ENCODE peak calls at places on chromosomes 13 and 19, in eight cellular contexts. S, P, K, A, O, C, R and F are unnamed samples.

GRCh38 chr13:78040431-78040830 is 121.8 kb upstream of the EDNRB start:
- DNase-seq in S (no peak), R (no peak), K (no peak), C (no peak), P (no peak), A (no peak), O (no peak), F (no peak)

GRCh38 chr13:85536706-85537105 is 262.5 kb downstream of the SLITRK6 start:
- DNase-seq in P (no peak), R (no peak), K (no peak), A (no peak), S (no peak), O (no peak), C (no peak), F (peak)

GRCh38 chr13:73222627-73223026 is 163.8 kb downstream of the KLF5 start:
- DNase-seq in P (no peak), S (no peak), A (no peak), C (no peak), O (no peak), R (no peak), K (no peak), F (no peak)

GRCh38 chr19:28436320-28436719 is 776.6 kb downstream of the UQCRFS1 start:
- DNase-seq in O (no peak), C (no peak), P (no peak), A (no peak), K (no peak), S (no peak), R (no peak), F (no peak)

GRCh38 chr19:17626456-17626855 is 61.7 kb downstream of the UNC13A start:
- DNase-seq in A (no peak), S (no peak), K (no peak), O (no peak), P (no peak), R (no peak), C (no peak), F (no peak)

GRCh38 chr13:52104624-52105023 is 24.2 kb downstream of the NEK5 start:
- DNase-seq in C (peak), K (peak), O (peak), R (no peak), S (peak), A (no peak), P (no peak), F (no peak)

GRCh38 chr13:35979378-35979911 is 151.7 kb downstream of the DCLK1 start:
- DNase-seq in P (peak), S (peak), C (peak), R (peak), K (peak), O (peak), A (peak), F (peak)

GRCh38 chr13:95456837-95457236 is 95.7 kb upstream of the CLDN10 start:
- DNase-seq in P (no peak), S (no peak), A (no peak), O (no peak), K (no peak), R (no peak), C (no peak), F (no peak)

GRCh38 chr19:18978616-18979015 is 37.6 kb upstream of the HOMER3 start:
- DNase-seq in A (no peak), S (no peak), R (no peak), P (no peak), O (no peak), C (no peak), K (no peak), F (no peak)

GRCh38 chr13:111258637-111259036 is 61.8 kb upstream of the TEX29 start:
- DNase-seq in O (no peak), A (no peak), C (no peak), P (no peak), R (no peak), K (no peak), S (no peak), F (no peak)

GRCh38 chr19:54451331-54451871 is 2.4 kb downstream of the LENG8 start:
- DNase-seq in R (no peak), P (no peak), S (peak), K (peak), A (peak), C (no peak), O (no peak), F (no peak)

GRCh38 chr19:16000024-16000687 is 51.3 kb downstream of the OR10H4 start:
- DNase-seq in K (no peak), A (no peak), R (no peak), C (no peak), P (no peak), O (no peak), S (no peak), F (no peak)

GRCh38 chr13:42364613-42365000 is 92.7 kb downstream of the AKAP11 start:
- DNase-seq in R (no peak), S (no peak), O (no peak), A (no peak), K (no peak), P (no peak), C (no peak), F (peak)

GRCh38 chr13:40789275-40790231 is at the start of gene SLC25A15:
- DNase-seq in P (peak), S (peak), A (peak), R (peak), C (peak), K (peak), O (peak), F (peak)

GRCh38 chr19:47274891-47275865 is 493 bp downstream of the INAFM1 start:
- DNase-seq in C (peak), P (peak), R (peak), K (peak), A (peak), S (no peak), O (no peak), F (peak)

GRCh38 chr19:18558202-18558555 is 509 bp downstream of the KXD1 start:
- DNase-seq in P (no peak), K (no peak), R (no peak), S (no peak), O (peak), C (no peak), A (no peak), F (no peak)

GRCh38 chr19:21117041-21117907 is 24.6 kb upstream of the ZNF431 start:
- DNase-seq in S (no peak), A (peak), P (no peak), R (no peak), C (no peak), O (no peak), K (peak), F (no peak)

DNA sequence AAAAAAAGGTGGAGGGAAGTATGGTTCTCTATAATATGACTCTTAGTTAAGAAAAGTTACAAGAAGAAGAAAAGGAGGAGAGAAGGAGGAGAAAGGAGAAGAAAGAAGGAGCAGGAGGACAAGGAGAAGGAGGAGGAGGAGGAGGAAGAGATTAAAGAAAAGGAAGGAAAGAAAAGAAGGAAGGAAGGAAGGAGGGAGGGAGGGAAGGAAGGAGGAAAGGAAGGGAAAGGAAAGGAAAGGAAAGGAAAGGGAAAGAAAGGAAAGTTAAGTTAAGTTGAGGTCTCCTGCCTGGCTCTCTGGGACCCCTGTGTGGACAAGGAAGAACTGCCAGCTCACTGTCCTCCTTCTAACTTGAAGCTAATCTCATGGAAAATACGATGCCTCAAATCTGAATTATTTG is 429.5 kb downstream of the TSHZ3 start:
- DNase-seq in A (no peak), R (no peak), S (no peak), C (no peak), O (no peak), P (no peak), K (no peak), F (no peak)
- TF ChIP-seq CTCF in A (no peak), R (no peak), S (no peak), C (no peak), O (no peak), P (no peak), K (no peak), F (no peak)

DNA sequence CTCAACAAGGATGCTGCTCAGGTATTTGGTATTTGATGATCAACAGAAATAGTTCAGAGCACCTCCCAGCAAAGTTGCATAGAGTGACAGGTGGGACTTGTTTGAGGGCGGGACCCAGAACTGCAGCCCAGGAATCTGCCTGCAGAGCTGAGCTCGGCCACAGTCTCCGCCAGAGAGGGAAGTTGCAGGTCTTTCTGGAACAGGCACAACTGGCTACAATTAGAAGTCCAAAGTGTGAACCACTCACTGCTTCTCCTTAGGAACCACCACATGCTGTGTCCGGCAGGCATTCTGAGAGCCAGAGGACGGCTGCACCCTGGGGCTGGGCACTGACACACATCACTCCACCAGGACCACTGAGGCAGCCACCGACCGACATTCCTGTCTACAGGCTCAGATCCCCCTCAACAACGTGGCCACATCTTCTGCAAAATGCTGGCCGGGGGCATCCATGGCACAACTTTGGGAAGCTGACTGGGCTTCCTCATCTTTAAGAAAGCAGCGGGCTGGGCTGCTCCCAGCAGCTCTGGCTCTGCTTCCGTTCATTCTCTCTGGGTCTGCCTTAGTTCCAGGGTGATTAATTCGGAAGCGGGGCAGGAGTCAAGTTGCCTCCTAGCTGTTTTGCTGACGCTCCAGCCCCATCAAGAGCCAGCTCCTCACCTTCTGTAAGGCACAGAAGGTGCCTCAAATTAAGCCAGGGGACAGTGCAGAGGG is 918 bp downstream of the SLC15A1 start:
- DNase-seq in S (no peak), A (peak), P (no peak), K (peak), O (peak), C (peak), R (no peak), F (peak)
- H3K4me3 ChIP-seq in S (peak), A (peak), P (no peak), K (peak), O (no peak), C (no peak), R (peak), F (no peak)

GRCh38 chr19:12773571-12773970 is 1.8 kb downstream of the HOOK2 start:
- DNase-seq in O (peak), C (no peak), K (peak), R (peak), S (peak), A (no peak), P (no peak), F (no peak)
- TF ChIP-seq CTCF in O (peak), C (peak), K (peak), R (peak), S (peak), A (peak), P (no peak), F (peak)

GRCh38 chr13:77028202-77028601 is 1.2 kb upstream of the FBXL3 start:
- DNase-seq in K (peak), R (peak), O (peak), C (peak), P (peak), A (no peak), S (no peak), F (peak)
- H3K4me3 ChIP-seq in K (peak), R (peak), O (peak), C (no peak), P (no peak), A (peak), S (no peak), F (peak)

GRCh38 chr19:1406496-1406817 is 929 bp upstream of the DAZAP1 start:
- DNase-seq in R (no peak), P (no peak), K (no peak), O (no peak), S (no peak), C (no peak), A (no peak), F (no peak)

GRCh38 chr19:1408300-1409203 is 1.2 kb downstream of the DAZAP1 start:
- DNase-seq in S (peak), R (peak), P (no peak), K (peak), C (peak), O (peak), A (peak), F (no peak)

GRCh38 chr19:1409204-1410005 is 2.0 kb downstream of the DAZAP1 start:
- DNase-seq in A (no peak), C (no peak), O (no peak), P (no peak), S (no peak), K (no peak), R (no peak), F (no peak)

GRCh38 chr19:1407662-1408299 is 395 bp downstream of the DAZAP1 start:
- DNase-seq in R (no peak), C (no peak), K (no peak), S (no peak), P (no peak), A (no peak), O (no peak), F (no peak)

DNA sequence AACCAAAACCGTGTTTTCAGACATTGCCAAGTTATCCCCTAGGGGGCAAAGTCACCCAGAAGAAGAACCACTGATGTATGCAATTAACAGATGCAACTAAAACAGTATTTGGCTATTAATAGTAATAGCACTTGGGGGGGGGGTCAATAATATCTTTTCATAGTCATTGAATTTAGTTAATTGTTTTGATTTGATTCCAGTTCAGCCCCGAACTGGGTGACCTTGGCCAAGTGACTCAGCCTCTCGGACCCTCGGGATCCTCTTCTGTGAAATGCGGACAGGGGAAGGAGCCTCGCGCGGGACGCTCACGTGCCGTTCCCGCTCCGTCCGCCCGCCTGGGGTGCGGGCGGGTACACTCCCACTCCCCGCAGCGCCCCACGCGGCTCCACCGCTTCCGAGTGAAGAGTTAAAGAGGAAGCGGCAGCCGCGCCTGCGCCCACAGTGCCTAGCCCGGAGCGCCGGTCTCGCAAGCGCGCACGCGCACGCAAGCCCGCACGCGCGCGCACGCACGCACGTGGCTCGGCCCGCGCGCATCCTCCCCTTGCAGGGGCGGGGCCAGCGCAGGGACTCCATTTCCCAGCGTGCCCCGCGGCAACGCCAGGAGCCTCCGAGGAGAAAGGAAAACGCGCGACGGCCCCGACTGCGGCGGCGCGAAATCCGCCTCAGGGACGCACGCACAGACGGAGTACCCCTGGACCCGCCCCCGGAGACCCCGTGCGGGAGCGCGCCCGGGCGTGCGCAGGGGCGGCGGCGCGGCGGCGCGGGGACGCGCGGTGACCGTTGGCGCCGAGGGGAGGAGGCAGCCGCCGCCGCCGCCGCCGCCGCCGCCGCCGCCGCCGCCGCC is at the start of gene DAZAP1:
- DNase-seq in P (peak), S (peak), R (peak), A (peak), C (peak), K (peak), O (peak), F (peak)
- TF ChIP-seq CTCF in P (peak), S (peak), R (peak), A (peak), C (peak), K (no peak), O (peak), F (peak)

GRCh38 chr19:11091343-11092153 is 2.3 kb downstream of the LDLR start:
- DNase-seq in P (peak), R (peak), K (peak), S (peak), C (peak), O (peak), A (peak), F (peak)

GRCh38 chr19:11090264-11091032 is 1.2 kb downstream of the LDLR start:
- DNase-seq in R (peak), S (peak), K (peak), A (peak), C (peak), P (peak), O (peak), F (peak)

GRCh38 chr19:11087870-11088507 is 1.3 kb upstream of the LDLR start:
- DNase-seq in K (no peak), A (no peak), R (no peak), C (no peak), P (no peak), S (no peak), O (no peak), F (no peak)

GRCh38 chr19:11089254-11090013 is at the start of gene LDLR:
- DNase-seq in R (peak), S (peak), K (peak), C (peak), P (peak), A (peak), O (peak), F (peak)

GRCh38 chr19:11088508-11089253 is 582 bp upstream of the LDLR start:
- DNase-seq in P (no peak), A (no peak), K (peak), O (peak), C (no peak), R (no peak), S (peak), F (no peak)
- H3K4me3 ChIP-seq in P (peak), A (peak), K (peak), O (peak), C (peak), R (peak), S (peak), F (peak)

GRCh38 chr19:6842871-6843607 is 44.3 kb upstream of the ADGRE1 start:
- DNase-seq in S (no peak), K (no peak), P (no peak), A (no peak), C (no peak), R (no peak), O (no peak), F (no peak)
- TF ChIP-seq CTCF in S (no peak), K (no peak), P (no peak), A (no peak), C (no peak), R (no peak), O (no peak), F (no peak)

GRCh38 chr19:50657672-50658437 is 8.6 kb downstream of the C19orf81 start:
- DNase-seq in C (peak), P (peak), A (peak), S (peak), K (peak), R (peak), O (peak), F (peak)
- H3K4me3 ChIP-seq in C (peak), P (no peak), A (no peak), S (peak), K (peak), R (peak), O (peak), F (peak)

GRCh38 chr19:32748497-32748896 is 28.9 kb downstream of the TDRD12 start:
- DNase-seq in K (no peak), C (no peak), O (no peak), P (no peak), A (no peak), R (no peak), S (no peak), F (no peak)
- TF ChIP-seq CTCF in K (no peak), C (peak), O (no peak), P (no peak), A (no peak), R (no peak), S (peak), F (no peak)

GRCh38 chr19:1736916-1737315 is 16.4 kb upstream of the ONECUT3 start:
- DNase-seq in K (no peak), A (no peak), S (no peak), R (no peak), O (no peak), P (no peak), C (no peak), F (no peak)
- H3K4me3 ChIP-seq in K (no peak), A (no peak), S (no peak), R (no peak), O (no peak), P (no peak), C (no peak), F (no peak)